ENCODE peak calls at places on chromosomes 12 and 14, in seven cellular contexts. C, Y, H, E, N, J and Z are unnamed samples.
A peak's percentile ranks its signal among the peaks of the same experiment; 100 is the strongest.

GRCh38 chr14:26191123-26191522 is 406.7 kb downstream of the NOVA1 start:
- DNase-seq in H (no peak), C (no peak), J (no peak), Y (peak; percentile 60), N (no peak), E (no peak), Z (no peak)

GRCh38 chr12:32336261-32336660 is 63.1 kb upstream of the FGD4 start:
- DNase-seq in E (no peak), N (no peak), J (no peak), H (no peak), Y (peak; percentile 12), C (no peak), Z (no peak)

GRCh38 chr12:51349026-51349425 is 2.5 kb upstream of the CELA1 start:
- DNase-seq in H (no peak), Y (no peak), C (no peak), N (no peak), E (no peak), J (no peak), Z (no peak)

GRCh38 chr14:22905627-22906026 is 13.3 kb downstream of the RBM23 start:
- DNase-seq in C (no peak), J (no peak), H (no peak), N (no peak), Y (no peak), E (no peak), Z (no peak)

GRCh38 chr14:104681689-104682074 is 7.7 kb upstream of the INF2 start:
- DNase-seq in J (no peak), C (peak; percentile 35), N (no peak), Y (peak; percentile 83), E (no peak), H (no peak), Z (peak; percentile 43)

GRCh38 chr12:93524386-93525133 is 47.9 kb upstream of the SOCS2 start:
- DNase-seq in C (no peak), Y (no peak), J (no peak), H (no peak), E (no peak), N (no peak), Z (no peak)

GRCh38 chr14:56333361-56334279 is 215.4 kb downstream of the PELI2 start:
- DNase-seq in N (no peak), H (peak; percentile 61), J (no peak), C (no peak), Y (peak; percentile 87), E (no peak), Z (no peak)

GRCh38 chr12:89354630-89354931 is 2.3 kb upstream of the DUSP6 start:
- DNase-seq in H (no peak), E (no peak), C (no peak), Y (no peak), J (peak; percentile 25), N (no peak), Z (no peak)

GRCh38 chr14:30020271-30020670 is 92.6 kb upstream of the PRKD1 start:
- DNase-seq in E (no peak), C (no peak), H (no peak), N (no peak), J (no peak), Y (no peak), Z (no peak)

GRCh38 chr12:123897221-123897620 is 75.4 kb downstream of the CCDC92 start:
- DNase-seq in E (no peak), H (peak; percentile 55), J (no peak), Y (peak; percentile 80), N (no peak), C (no peak), Z (peak; percentile 59)

DNA sequence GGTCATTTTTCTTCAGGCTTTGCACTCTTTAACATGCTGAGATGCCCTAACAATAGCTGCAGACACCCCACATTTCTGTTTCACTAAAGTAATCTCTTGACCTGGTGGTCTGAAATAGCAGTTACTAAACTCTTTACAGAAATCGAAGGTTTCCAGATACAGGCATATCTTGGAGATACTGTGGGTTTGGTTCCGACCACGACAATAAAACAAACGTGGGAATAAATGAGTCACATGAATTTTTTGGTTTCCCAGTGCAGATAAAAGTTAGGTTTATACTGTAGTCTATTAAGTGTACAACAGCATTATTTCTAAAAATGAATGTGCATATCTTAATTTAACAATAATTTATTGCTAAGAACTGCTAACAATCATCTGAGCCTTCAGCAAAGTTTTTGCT is 208.7 kb downstream of the EGLN3 start:
- DNase-seq in C (no peak), N (no peak), J (no peak), E (no peak), H (no peak), Y (no peak), Z (no peak)
- TF ChIP-seq CTCF in C (no peak), N (no peak), J (no peak), E (no peak), H (no peak), Y (no peak), Z (no peak)

GRCh38 chr12:91899056-91899455 is 246.6 kb downstream of the BTG1 start:
- DNase-seq in N (no peak), H (no peak), J (no peak), C (no peak), E (no peak), Y (no peak), Z (no peak)
- TF ChIP-seq CTCF in N (no peak), H (no peak), J (no peak), C (no peak), E (no peak), Y (no peak), Z (no peak)

GRCh38 chr12:24025153-24025798 is 75.8 kb upstream of the SOX5 start:
- DNase-seq in H (no peak), N (no peak), J (no peak), Y (peak; percentile 21), E (no peak), C (no peak), Z (no peak)
- TF ChIP-seq CTCF in H (peak; percentile 63), N (peak; percentile 60), J (peak; percentile 12), Y (peak; percentile 66), E (peak; percentile 83), C (no peak), Z (peak; percentile 17)

GRCh38 chr12:2353691-2354090 is 300.9 kb downstream of the CACNA1C start:
- DNase-seq in J (no peak), C (no peak), E (no peak), N (no peak), H (no peak), Y (no peak), Z (no peak)

GRCh38 chr12:2353281-2353680 is 300.5 kb downstream of the CACNA1C start:
- DNase-seq in E (no peak), N (no peak), Y (no peak), H (no peak), J (no peak), C (no peak), Z (no peak)

GRCh38 chr12:2355604-2356003 is 302.8 kb downstream of the CACNA1C start:
- DNase-seq in E (no peak), N (no peak), Y (no peak), C (no peak), J (no peak), H (no peak), Z (no peak)

GRCh38 chr12:2355198-2355597 is 302.4 kb downstream of the CACNA1C start:
- DNase-seq in Y (no peak), E (no peak), C (no peak), N (no peak), J (no peak), H (no peak), Z (no peak)

GRCh38 chr12:2354151-2354991 is 301.6 kb downstream of the CACNA1C start:
- DNase-seq in Y (no peak), H (no peak), N (no peak), J (no peak), C (peak; percentile 37), E (no peak), Z (no peak)
- TF ChIP-seq CTCF in Y (no peak), H (no peak), N (no peak), J (no peak), C (peak; percentile 30), E (peak; percentile 17), Z (no peak)

GRCh38 chr12:102119674-102120563 is at the start of the genes NUP37 and PARPBP:
- DNase-seq in C (peak; percentile 78), Y (peak; percentile 81), J (peak; percentile 93), N (peak; percentile 96), E (peak; percentile 83), H (peak; percentile 50), Z (peak; percentile 49)
- TF ChIP-seq CTCF in C (no peak), Y (no peak), J (peak; percentile 3), N (no peak), E (peak; percentile 16), H (no peak), Z (peak; percentile 22)

GRCh38 chr14:102757646-102758045 is 19.6 kb upstream of the TRAF3 start:
- DNase-seq in C (no peak), J (no peak), N (no peak), E (no peak), Y (no peak), H (no peak), Z (no peak)
- TF ChIP-seq CTCF in C (no peak), J (no peak), N (no peak), E (no peak), Y (no peak), H (no peak), Z (no peak)